ENCODE peak calls at places on chromosomes 11 and 22, in seven cellular contexts. J, F, L, H, G, I and D are unnamed samples.

GRCh38 chr11:43518407-43519165 is 159.9 kb downstream of the TTC17 start:
- DNase-seq in I (no peak), H (no peak), J (no peak), F (no peak), G (no peak), L (no peak), D (no peak)

GRCh38 chr11:134449713-134450112 is 37.7 kb upstream of the B3GAT1 start:
- DNase-seq in L (no peak), H (no peak), I (peak; percentile 4), G (no peak), J (no peak), F (peak; percentile 79), D (no peak)

GRCh38 chr11:71218789-71219499 is 33.4 kb downstream of the SHANK2 start:
- DNase-seq in G (no peak), H (no peak), I (no peak), L (no peak), F (no peak), J (no peak), D (no peak)

GRCh38 chr11:1015826-1016565 is 20.5 kb downstream of the MUC6 start:
- DNase-seq in H (no peak), I (no peak), G (no peak), F (no peak), L (no peak), J (no peak), D (no peak)

GRCh38 chr22:45329536-45329936 is 19.8 kb downstream of the FAM118A start:
- DNase-seq in G (no peak), I (no peak), L (no peak), J (peak; percentile 94), H (no peak), F (no peak), D (no peak)

GRCh38 chr11:133991101-133991500 is 34.3 kb upstream of the IGSF9B start:
- DNase-seq in J (no peak), H (no peak), L (no peak), G (no peak), F (no peak), I (no peak), D (no peak)

GRCh38 chr22:32327596-32328171 is 30.0 kb upstream of the RFPL3 start:
- DNase-seq in L (no peak), G (no peak), I (no peak), J (no peak), H (no peak), F (no peak), D (no peak)

GRCh38 chr11:122663764-122664163 is 8.2 kb downstream of the UBASH3B start:
- DNase-seq in J (no peak), L (no peak), F (no peak), G (no peak), I (no peak), H (no peak), D (no peak)

GRCh38 chr11:122755409-122755808 is 82.9 kb upstream of the CRTAM start:
- DNase-seq in L (no peak), J (peak; percentile 26), G (no peak), I (no peak), F (no peak), H (peak; percentile 33), D (peak; percentile 30)

GRCh38 chr11:8019671-8020597 is 32.8 kb downstream of the EIF3F start:
- DNase-seq in L (no peak), G (no peak), I (no peak), H (peak; percentile 55), F (peak; percentile 34), J (peak; percentile 87), D (peak; percentile 36)

GRCh38 chr11:47234669-47235075 is 13.9 kb downstream of the ACP2 start:
- DNase-seq in F (no peak), G (peak; percentile 89), I (no peak), J (peak; percentile 4), L (no peak), H (no peak), D (no peak)

GRCh38 chr11:45037425-45038005 is 86.8 kb upstream of the TP53I11 start:
- DNase-seq in F (no peak), H (no peak), I (no peak), J (no peak), L (no peak), G (peak; percentile 48), D (no peak)

GRCh38 chr11:68031136-68031459 is 617 bp downstream of the NDUFS8 start:
- DNase-seq in I (no peak), H (no peak), F (no peak), L (no peak), J (no peak), G (no peak), D (no peak)

GRCh38 chr11:116148056-116148455 is 624.7 kb downstream of the BUD13 start:
- DNase-seq in J (no peak), F (peak; percentile 75), I (no peak), L (no peak), G (no peak), H (peak; percentile 62), D (no peak)
- TF ChIP-seq EZH2phosphoT487 in J (no peak), F (no peak), I (no peak), L (no peak), G (no peak), H (no peak), D (no peak)

DNA sequence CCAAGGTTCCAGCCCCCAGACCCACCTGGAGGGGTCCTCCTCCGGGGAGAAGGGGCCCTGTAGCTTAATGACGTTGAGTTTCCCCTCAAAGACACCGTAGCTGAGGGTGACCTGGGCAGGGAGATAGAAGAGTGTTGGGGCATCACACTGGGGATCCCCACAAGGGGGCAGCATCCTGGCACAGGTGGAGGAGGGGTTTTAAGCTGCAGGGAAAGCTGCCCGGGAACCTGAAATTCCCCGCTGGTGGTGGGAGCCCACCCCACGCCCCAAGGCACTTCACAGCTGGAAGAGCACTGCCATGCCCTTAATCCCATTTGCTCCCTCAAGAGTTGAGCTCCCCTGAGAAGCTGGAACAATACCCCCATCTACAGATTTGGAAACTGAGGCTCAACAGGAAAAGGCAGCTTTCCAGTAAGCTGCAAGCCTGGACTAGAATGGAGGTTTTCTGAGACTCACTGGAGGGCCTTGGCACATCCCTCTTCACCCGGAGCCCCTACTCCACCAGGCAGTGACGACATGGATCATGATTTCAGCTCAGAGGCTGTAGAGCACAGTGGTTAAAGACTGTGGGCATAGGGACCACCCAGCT is 13.7 kb downstream of the MFNG start:
- DNase-seq in H (peak; percentile 69), L (no peak), I (no peak), G (peak; percentile 54), J (peak; percentile 75), F (peak; percentile 81), D (peak; percentile 56)
- H4K20me1 ChIP-seq in H (no peaks in the 10 kb centered on the region), L (no peaks in the 10 kb centered on the region), I (no peaks in the 10 kb centered on the region), G (no peaks in the 10 kb centered on the region), J (no peaks in the 10 kb centered on the region), F (no peaks in the 10 kb centered on the region), D (no peaks in the 10 kb centered on the region)

GRCh38 chr11:125690006-125690405 is 9.4 kb upstream of the ACRV1 start:
- DNase-seq in G (no peak), J (no peak), L (no peak), H (no peak), F (no peak), I (no peak), D (no peak)

GRCh38 chr11:125680747-125681146 is at the start of gene ACRV1:
- DNase-seq in J (no peak), H (no peak), G (no peak), F (no peak), I (no peak), L (no peak), D (no peak)

GRCh38 chr11:125688066-125688465 is 7.4 kb upstream of the ACRV1 start:
- DNase-seq in F (no peak), J (no peak), I (no peak), G (no peak), L (no peak), H (no peak), D (no peak)

GRCh38 chr11:125689460-125689859 is 8.8 kb upstream of the ACRV1 start:
- DNase-seq in L (no peak), I (no peak), G (no peak), H (no peak), J (no peak), F (no peak), D (no peak)

DNA sequence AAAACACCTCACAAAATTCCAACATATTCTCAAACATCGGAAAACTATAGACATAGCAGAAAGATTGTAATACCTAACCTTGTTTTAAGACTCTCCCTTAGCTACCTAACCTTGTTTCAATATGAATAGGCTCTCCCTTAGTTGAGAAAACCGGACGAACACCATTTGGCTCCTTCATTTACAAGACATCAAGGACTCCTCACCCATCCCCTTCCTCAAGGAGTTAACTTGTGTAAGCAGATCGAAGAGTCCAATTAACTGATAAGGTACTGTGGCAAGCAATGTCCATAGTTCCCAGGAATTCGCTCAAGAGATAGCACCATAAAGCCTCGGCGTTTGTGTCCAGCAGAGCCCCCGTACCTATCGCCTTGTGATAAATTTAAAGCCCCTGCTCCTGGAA is 4.6 kb upstream of the ACRV1 start:
- DNase-seq in I (no peak), H (no peak), J (no peak), L (no peak), G (no peak), F (peak; percentile 44), D (peak; percentile 16)
- H3K4me1 ChIP-seq in I (no peaks in the 10 kb centered on the region), H (no peaks in the 10 kb centered on the region), J (no peaks in the 10 kb centered on the region), L (no peaks in the 10 kb centered on the region), G (no peaks in the 10 kb centered on the region), F (peaks cover 4% of the 10 kb centered on the region), D (peaks cover 5% of the 10 kb centered on the region)

DNA sequence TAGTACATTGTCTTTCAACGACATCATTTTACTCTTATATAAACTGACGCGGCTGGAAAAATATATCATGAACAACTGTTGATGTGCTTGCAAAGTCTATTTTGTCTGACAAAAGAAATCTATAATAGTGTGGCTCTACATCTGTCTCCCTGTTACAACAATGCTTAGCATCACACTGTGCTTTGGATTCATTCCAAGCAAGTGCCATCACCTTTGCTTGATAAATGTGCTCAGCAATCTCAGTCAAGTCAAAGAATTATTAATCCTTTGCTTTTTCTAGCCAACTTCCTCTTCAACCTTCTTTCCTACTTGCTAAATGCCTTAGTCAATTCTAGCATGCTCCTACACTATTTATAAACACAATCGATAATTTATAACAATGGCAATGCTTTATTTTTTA is 140.5 kb downstream of the FCHSD2 start:
- DNase-seq in G (no peak), H (no peak), L (no peak), I (no peak), J (no peak), F (no peak), D (no peak)
- TF ChIP-seq EZH2phosphoT487 in G (no peak), H (no peak), L (no peak), I (no peak), J (no peak), F (no peak), D (no peak)